ENCODE peak calls at places on chromosomes 11 and 22, in four cellular contexts. One of them, this sample, is unnamed.

GRCh38 chr11:68843703-68844312 is 2.1 kb upstream of the CPT1A start:
- DNase-seq in glutamatergic neuron: peak; percentile 45
- DNase-seq in endodermal cell: peak; percentile 96
- DNase-seq in A549: peak; percentile 51
- DNase-seq in this sample: peak; percentile 18

GRCh38 chr11:102495161-102496042 is 35.1 kb downstream of the MMP7 start:
- DNase-seq in glutamatergic neuron: no peak
- DNase-seq in endodermal cell: peak; percentile 79
- DNase-seq in A549: peak; percentile 86
- DNase-seq in this sample: peak; percentile 49

GRCh38 chr11:111589114-111589513 is 13.1 kb upstream of the SIK2 start:
- DNase-seq in glutamatergic neuron: no peak
- DNase-seq in endodermal cell: no peak
- DNase-seq in A549: no peak
- DNase-seq in this sample: no peak

GRCh38 chr11:124602193-124602592 is 9.0 kb upstream of the PANX3 start:
- DNase-seq in glutamatergic neuron: no peak
- DNase-seq in endodermal cell: no peak
- DNase-seq in A549: no peak
- DNase-seq in this sample: no peak

GRCh38 chr11:46263120-46263519 is 14.3 kb upstream of the CREB3L1 start:
- DNase-seq in glutamatergic neuron: no peak
- DNase-seq in endodermal cell: no peak
- DNase-seq in A549: no peak
- DNase-seq in this sample: no peak

GRCh38 chr11:127629200-127629599 is 628.6 kb upstream of the KIRREL3 start:
- DNase-seq in glutamatergic neuron: no peak
- DNase-seq in endodermal cell: no peak
- DNase-seq in A549: no peak
- DNase-seq in this sample: no peak

GRCh38 chr22:22855617-22856308 is 31.9 kb upstream of the IGLL5 start:
- DNase-seq in glutamatergic neuron: peak; percentile 58
- DNase-seq in endodermal cell: peak; percentile 85
- DNase-seq in A549: no peak
- DNase-seq in this sample: peak; percentile 70

GRCh38 chr11:68549789-68550484 is 89.4 kb downstream of the PPP6R3 start:
- DNase-seq in glutamatergic neuron: no peak
- DNase-seq in endodermal cell: no peak
- DNase-seq in A549: no peak
- DNase-seq in this sample: no peak

GRCh38 chr11:14386895-14387480 is 28.0 kb upstream of the RRAS2 start:
- DNase-seq in glutamatergic neuron: peak; percentile 69
- DNase-seq in endodermal cell: peak; percentile 90
- DNase-seq in A549: peak; percentile 14
- DNase-seq in this sample: peak; percentile 48

DNA sequence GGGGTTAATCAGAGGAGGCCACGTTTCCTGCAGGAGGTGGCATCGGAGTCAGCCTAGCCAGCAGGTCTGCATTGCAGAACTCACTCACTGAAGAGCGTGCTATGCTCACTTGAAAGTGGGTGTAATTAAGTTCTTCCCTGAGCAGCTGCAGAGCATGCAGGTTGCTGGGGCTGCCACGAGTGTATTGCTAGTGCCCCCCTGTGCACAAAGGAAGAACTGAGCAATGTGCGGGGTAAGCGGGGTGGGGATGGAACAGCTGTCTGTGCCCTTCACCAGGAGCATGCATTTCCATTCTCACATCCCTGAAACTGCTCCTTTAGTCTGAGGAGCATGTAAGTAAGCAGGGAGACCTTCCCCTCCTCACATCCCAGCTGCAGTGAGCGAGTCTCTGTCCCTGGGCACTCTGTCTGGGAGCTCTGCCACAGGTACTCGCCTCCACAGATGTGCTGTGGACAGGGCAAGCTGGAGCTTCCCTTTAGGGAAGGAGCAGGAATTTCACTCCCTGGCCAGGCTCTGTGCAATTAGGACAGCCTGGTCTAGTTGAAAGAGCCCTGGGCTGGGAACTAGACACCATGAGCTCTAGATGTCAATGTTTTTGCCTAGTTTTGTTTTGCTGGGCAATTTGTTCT is 1031.8 kb downstream of the NTM start:
- DNase-seq in glutamatergic neuron: peak; percentile 45
- DNase-seq in endodermal cell: peak; percentile 89
- DNase-seq in A549: peak; percentile 0
- DNase-seq in this sample: peak; percentile 77
- TF ChIP-seq CTCF in glutamatergic neuron: peak; percentile 17
- TF ChIP-seq CTCF in endodermal cell: peak; percentile 82
- TF ChIP-seq CTCF in A549: no peak
- TF ChIP-seq CTCF in this sample: peak; percentile 71

GRCh38 chr22:33005476-33005875 is 52.7 kb downstream of the SYN3 start:
- DNase-seq in glutamatergic neuron: no peak
- DNase-seq in endodermal cell: no peak
- DNase-seq in A549: no peak
- DNase-seq in this sample: no peak
- TF ChIP-seq CTCF in glutamatergic neuron: no peak
- TF ChIP-seq CTCF in endodermal cell: no peak
- TF ChIP-seq CTCF in A549: no peak
- TF ChIP-seq CTCF in this sample: no peak

GRCh38 chr22:27029584-27030130 is 372.3 kb downstream of the MIAT start:
- DNase-seq in glutamatergic neuron: no peak
- DNase-seq in endodermal cell: no peak
- DNase-seq in A549: no peak
- DNase-seq in this sample: no peak

GRCh38 chr22:27028093-27028492 is 370.7 kb downstream of the MIAT start:
- DNase-seq in glutamatergic neuron: no peak
- DNase-seq in endodermal cell: no peak
- DNase-seq in A549: no peak
- DNase-seq in this sample: no peak

GRCh38 chr22:27032121-27032761 is 374.9 kb downstream of the MIAT start:
- DNase-seq in glutamatergic neuron: peak; percentile 55
- DNase-seq in endodermal cell: peak; percentile 95
- DNase-seq in A549: no peak
- DNase-seq in this sample: peak; percentile 48
- TF ChIP-seq CTCF in glutamatergic neuron: peak; percentile 43
- TF ChIP-seq CTCF in endodermal cell: peak; percentile 81
- TF ChIP-seq CTCF in A549: no peak
- TF ChIP-seq CTCF in this sample: peak; percentile 44

DNA sequence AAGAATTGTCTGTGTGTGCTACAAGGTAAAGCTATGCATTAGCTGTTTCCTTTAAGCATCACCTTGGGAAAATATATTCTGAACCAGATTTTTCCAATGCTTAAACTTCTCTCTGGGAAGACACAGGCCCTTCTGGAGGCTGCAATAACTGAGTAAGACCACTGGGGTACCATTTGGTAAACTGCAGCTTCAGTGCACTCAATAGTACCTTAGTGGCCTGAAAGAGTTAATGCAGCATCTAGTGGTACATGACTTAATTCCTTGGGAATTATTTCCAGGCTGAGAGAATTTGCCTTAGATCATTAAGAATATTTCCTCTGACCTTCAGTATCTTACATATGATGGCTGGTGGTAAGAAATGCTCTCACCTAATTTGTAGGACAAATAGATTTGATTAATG is 727.4 kb downstream of the DLG2 start:
- DNase-seq in glutamatergic neuron: no peak
- DNase-seq in endodermal cell: peak; percentile 58
- DNase-seq in A549: peak; percentile 43
- DNase-seq in this sample: no peak
- TF ChIP-seq CTCF in glutamatergic neuron: peak; percentile 78
- TF ChIP-seq CTCF in endodermal cell: peak; percentile 89
- TF ChIP-seq CTCF in A549: no peak
- TF ChIP-seq CTCF in this sample: peak; percentile 65

DNA sequence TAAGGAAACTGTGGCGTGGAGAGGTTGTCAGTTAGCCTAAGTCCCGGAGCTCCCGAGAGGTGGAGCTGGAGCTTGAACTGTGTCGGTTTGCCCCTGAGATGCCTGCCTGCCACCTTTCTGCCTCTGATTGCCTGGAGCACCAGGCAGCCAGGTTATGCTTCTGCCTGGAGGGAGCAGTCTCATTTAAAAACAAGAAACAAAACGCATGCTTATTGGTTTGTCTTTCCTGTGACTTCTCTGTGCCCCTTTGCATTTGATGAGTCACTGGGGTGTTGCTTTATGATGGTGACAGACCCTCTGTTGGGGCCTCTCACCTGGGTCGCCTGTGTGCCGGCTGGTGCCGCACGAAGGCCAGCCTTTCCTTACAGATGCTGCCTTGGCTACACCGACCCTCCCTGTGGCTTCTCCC is 12.2 kb downstream of the AP2A2 start:
- DNase-seq in glutamatergic neuron: no peak
- DNase-seq in endodermal cell: no peak
- DNase-seq in A549: no peak
- DNase-seq in this sample: no peak
- TF ChIP-seq CTCF in glutamatergic neuron: no peak
- TF ChIP-seq CTCF in endodermal cell: no peak
- TF ChIP-seq CTCF in A549: no peak
- TF ChIP-seq CTCF in this sample: no peak

DNA sequence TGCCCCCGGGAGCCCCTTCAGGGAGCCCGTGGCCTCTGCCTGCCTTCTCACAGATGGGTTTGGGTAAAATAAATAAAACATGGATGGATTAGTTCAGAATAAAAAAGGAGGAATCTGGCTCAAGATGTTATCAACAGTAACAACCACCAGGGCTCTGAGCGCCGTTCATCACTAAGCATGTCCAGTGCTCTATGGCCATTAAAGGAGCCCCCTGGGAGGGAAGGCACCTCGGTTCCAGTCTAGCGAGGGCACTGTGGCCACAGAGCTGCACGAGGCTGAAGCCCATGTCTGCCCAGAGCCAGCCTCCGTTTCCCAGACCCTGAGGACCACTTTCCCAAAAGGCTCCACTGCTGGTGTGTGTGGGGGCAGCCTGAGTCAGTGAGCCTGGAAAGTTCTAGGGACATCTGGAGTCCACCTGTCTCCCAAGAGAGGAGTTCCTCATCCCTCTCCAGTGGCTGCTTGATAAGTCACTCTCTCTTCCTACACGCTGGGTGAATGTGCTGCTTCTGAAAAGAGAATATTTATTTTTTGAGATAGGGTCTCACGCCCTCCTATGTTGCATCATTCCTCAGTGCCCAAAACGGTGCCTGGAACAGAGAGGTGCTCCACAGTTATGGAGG is 614.6 kb downstream of the TBC1D22A start:
- DNase-seq in glutamatergic neuron: no peak
- DNase-seq in endodermal cell: no peak
- DNase-seq in A549: no peak
- DNase-seq in this sample: no peak
- TF ChIP-seq CTCF in glutamatergic neuron: no peak
- TF ChIP-seq CTCF in endodermal cell: no peak
- TF ChIP-seq CTCF in A549: no peak
- TF ChIP-seq CTCF in this sample: no peak